ENCODE peak calls at places on chromosomes 13 and 19, in ten cellular contexts. One of them, this sample, is unnamed.
A peak's percentile ranks its signal among the peaks of the same experiment; 100 is the strongest.

GRCh38 chr13:34521166-34521565 is 420.9 kb upstream of the NBEA start:
- DNase-seq in GF-D8: no peak
- DNase-seq in aorta: no peak
- DNase-seq in left lung: no peak
- DNase-seq in choroid plexus epithelial cell: no peak
- DNase-seq in HS-27A: no peak
- DNase-seq in AG09309: no peak
- DNase-seq in GM19239: no peak
- DNase-seq in HL-60: no peak
- DNase-seq in amniotic epithelial cell: no peak
- DNase-seq in this sample: no peak

GRCh38 chr19:33177417-33177976 is 16.6 kb upstream of the LRP3 start:
- DNase-seq in GF-D8: peak; percentile 68
- DNase-seq in aorta: no peak
- DNase-seq in left lung: no peak
- DNase-seq in choroid plexus epithelial cell: no peak
- DNase-seq in HS-27A: no peak
- DNase-seq in AG09309: no peak
- DNase-seq in GM19239: no peak
- DNase-seq in HL-60: peak; percentile 80
- DNase-seq in amniotic epithelial cell: no peak
- DNase-seq in this sample: peak; percentile 76

GRCh38 chr13:48006396-48006795 is 5.3 kb upstream of the SUCLA2 start:
- DNase-seq in GF-D8: no peak
- DNase-seq in aorta: no peak
- DNase-seq in left lung: no peak
- DNase-seq in choroid plexus epithelial cell: no peak
- DNase-seq in HS-27A: no peak
- DNase-seq in AG09309: peak; percentile 10
- DNase-seq in GM19239: no peak
- DNase-seq in HL-60: no peak
- DNase-seq in amniotic epithelial cell: no peak
- DNase-seq in this sample: no peak

GRCh38 chr19:34662919-34663318 is 14.0 kb downstream of the SCGB2B2 start:
- DNase-seq in GF-D8: no peak
- DNase-seq in aorta: no peak
- DNase-seq in left lung: no peak
- DNase-seq in choroid plexus epithelial cell: peak; percentile 33
- DNase-seq in HS-27A: no peak
- DNase-seq in AG09309: no peak
- DNase-seq in GM19239: no peak
- DNase-seq in HL-60: peak; percentile 36
- DNase-seq in amniotic epithelial cell: no peak
- DNase-seq in this sample: peak; percentile 12

GRCh38 chr13:20685042-20685441 is 18.5 kb upstream of the IL17D start:
- DNase-seq in GF-D8: no peak
- DNase-seq in aorta: no peak
- DNase-seq in left lung: no peak
- DNase-seq in choroid plexus epithelial cell: no peak
- DNase-seq in HS-27A: no peak
- DNase-seq in AG09309: no peak
- DNase-seq in GM19239: no peak
- DNase-seq in HL-60: no peak
- DNase-seq in amniotic epithelial cell: no peak
- DNase-seq in this sample: no peak

GRCh38 chr13:111914241-111915103 is 152.5 kb upstream of the SOX1 start:
- DNase-seq in GF-D8: no peak
- DNase-seq in aorta: no peak
- DNase-seq in left lung: no peak
- DNase-seq in choroid plexus epithelial cell: no peak
- DNase-seq in HS-27A: no peak
- DNase-seq in AG09309: no peak
- DNase-seq in GM19239: no peak
- DNase-seq in HL-60: no peak
- DNase-seq in amniotic epithelial cell: no peak
- DNase-seq in this sample: no peak

GRCh38 chr19:28377077-28377476 is 835.9 kb downstream of the UQCRFS1 start:
- DNase-seq in GF-D8: no peak
- DNase-seq in aorta: no peak
- DNase-seq in left lung: no peak
- DNase-seq in choroid plexus epithelial cell: peak; percentile 24
- DNase-seq in HS-27A: no peak
- DNase-seq in AG09309: no peak
- DNase-seq in GM19239: no peak
- DNase-seq in HL-60: no peak
- DNase-seq in amniotic epithelial cell: no peak
- DNase-seq in this sample: no peak

GRCh38 chr13:52751196-52751595 is 11.6 kb upstream of the CNMD start:
- DNase-seq in GF-D8: no peak
- DNase-seq in aorta: no peak
- DNase-seq in left lung: no peak
- DNase-seq in choroid plexus epithelial cell: no peak
- DNase-seq in HS-27A: no peak
- DNase-seq in AG09309: no peak
- DNase-seq in GM19239: no peak
- DNase-seq in HL-60: no peak
- DNase-seq in amniotic epithelial cell: no peak
- DNase-seq in this sample: no peak

This sample was measured in activated effector memory CD4-positive, alpha-beta T cell treated with Interleukin-2 at 50 U/mL for 16 hours.